ENCODE peak calls at places on chromosomes 3 and 15, in seven cellular contexts. R is AG09309, F is heart left ventricle, U is fibroblast of the aortic adventitia, N is HCT116, K is psoas muscle, H is progenitor cell of endocrine pancreas. A is an unnamed sample.

GRCh38 chr15:42394131-42394530 is 34.8 kb downstream of the CAPN3 start:
- DNase-seq in R (no peak), F (no peak), U (no peak), N (no peak), K (no peak), H (no peak), A (no peak)

GRCh38 chr3:108312656-108313055 is 16.3 kb downstream of the HHLA2 start:
- DNase-seq in R (peak; percentile 14), F (no peak), U (peak; percentile 45), N (no peak), K (no peak), H (no peak), A (no peak)

GRCh38 chr3:9600597-9600996 is 47.0 kb upstream of the LHFPL4 start:
- DNase-seq in R (no peak), F (peak; percentile 72), U (no peak), N (no peak), K (no peak), H (peak; percentile 10), A (peak; percentile 4)

GRCh38 chr3:172675371-172676193 is 35.3 kb downstream of the NCEH1 start:
- DNase-seq in R (no peak), F (no peak), U (peak; percentile 74), N (peak; percentile 26), K (no peak), H (no peak), A (peak; percentile 35)

GRCh38 chr15:62779041-62779810 is 263.3 kb upstream of the TPM1 start:
- DNase-seq in R (no peak), F (peak; percentile 58), U (peak; percentile 75), N (no peak), K (no peak), H (no peak), A (no peak)

GRCh38 chr3:160801386-160802118 is 45.5 kb downstream of the PPM1L start:
- DNase-seq in R (peak; percentile 32), F (peak; percentile 67), U (peak; percentile 21), N (no peak), K (peak; percentile 77), H (no peak), A (no peak)

GRCh38 chr3:160279657-160280056 is 54.4 kb downstream of the C3orf80 start:
- DNase-seq in R (no peak), F (no peak), U (no peak), N (no peak), K (no peak), H (no peak), A (no peak)

GRCh38 chr3:87426916-87427315 is 150.5 kb upstream of the POU1F1 start:
- DNase-seq in R (peak; percentile 10), F (no peak), U (peak; percentile 28), N (no peak), K (no peak), H (no peak), A (no peak)

GRCh38 chr15:28953573-28954195 is 67.9 kb downstream of the APBA2 start:
- DNase-seq in R (no peak), F (no peak), U (no peak), N (no peak), K (no peak), H (no peak), A (no peak)

GRCh38 chr15:95538693-95539092 is 791.8 kb upstream of the NR2F2 start:
- DNase-seq in R (no peak), F (no peak), U (no peak), N (no peak), K (no peak), H (no peak), A (no peak)

GRCh38 chr3:98012974-98013373 is 22.1 kb downstream of the GABRR3 start:
- DNase-seq in R (no peak), F (no peak), U (peak; percentile 35), N (no peak), K (no peak), H (no peak), A (no peak)

GRCh38 chr3:39097716-39098472 is 9.5 kb downstream of the GORASP1 start:
- DNase-seq in R (no peak), F (no peak), U (no peak), N (no peak), K (no peak), H (no peak), A (no peak)

GRCh38 chr3:157079677-157080369 is 80.1 kb downstream of the CCNL1 start:
- DNase-seq in R (no peak), F (no peak), U (peak; percentile 59), N (no peak), K (no peak), H (no peak), A (no peak)

GRCh38 chr3:46098319-46098761 is 71.1 kb upstream of the XCR1 start:
- DNase-seq in R (peak; percentile 54), F (peak; percentile 43), U (peak; percentile 82), N (no peak), K (peak; percentile 59), H (no peak), A (no peak)

GRCh38 chr3:70816346-70816745 is 503.9 kb upstream of the MDFIC2 start:
- DNase-seq in R (no peak), F (no peak), U (no peak), N (no peak), K (no peak), H (no peak), A (no peak)

GRCh38 chr3:18556503-18556902 is 131.4 kb upstream of the SATB1 start:
- DNase-seq in R (peak; percentile 10), F (no peak), U (no peak), N (no peak), K (no peak), H (no peak), A (no peak)

GRCh38 chr15:87354661-87355410 is 901.7 kb downstream of the NTRK3 start:
- DNase-seq in R (peak; percentile 52), F (no peak), U (peak; percentile 95), N (no peak), K (no peak), H (no peak), A (no peak)

GRCh38 chr3:126934149-126934548 is 48.8 kb upstream of the PLXNA1 start:
- DNase-seq in R (no peak), F (no peak), U (peak; percentile 51), N (no peak), K (no peak), H (no peak), A (no peak)

GRCh38 chr3:170869240-170869592 is 779 bp downstream of the RPL22L1 start:
- DNase-seq in R (no peak), F (no peak), U (no peak), N (no peak), K (no peak), H (no peak), A (no peak)

GRCh38 chr3:180306691-180307090 is 270.0 kb upstream of the PEX5L start:
- DNase-seq in R (no peak), F (no peak), U (peak; percentile 48), N (no peak), K (no peak), H (no peak), A (no peak)

GRCh38 chr3:141399200-141399599 is 30.9 kb downstream of the ZBTB38 start:
- DNase-seq in R (no peak), F (no peak), U (peak; percentile 26), N (no peak), K (no peak), H (no peak), A (no peak)

GRCh38 chr3:101638262-101638745 is 38.6 kb downstream of the ZBTB11 start:
- DNase-seq in R (no peak), F (no peak), U (no peak), N (no peak), K (no peak), H (no peak), A (no peak)
- TF ChIP-seq CTCF in R (peak; percentile 13), F (no peak), U (no peak), N (no peak), K (no peak), H (peak; percentile 14), A (no peak)

GRCh38 chr15:32729700-32730099 is 11.9 kb downstream of the GREM1 start:
- DNase-seq in R (no peak), F (no peak), U (no peak), N (no peak), K (no peak), H (no peak), A (no peak)
- TF ChIP-seq CTCF in R (no peak), F (no peak), U (no peak), N (no peak), K (no peak), H (no peak), A (no peak)

DNA sequence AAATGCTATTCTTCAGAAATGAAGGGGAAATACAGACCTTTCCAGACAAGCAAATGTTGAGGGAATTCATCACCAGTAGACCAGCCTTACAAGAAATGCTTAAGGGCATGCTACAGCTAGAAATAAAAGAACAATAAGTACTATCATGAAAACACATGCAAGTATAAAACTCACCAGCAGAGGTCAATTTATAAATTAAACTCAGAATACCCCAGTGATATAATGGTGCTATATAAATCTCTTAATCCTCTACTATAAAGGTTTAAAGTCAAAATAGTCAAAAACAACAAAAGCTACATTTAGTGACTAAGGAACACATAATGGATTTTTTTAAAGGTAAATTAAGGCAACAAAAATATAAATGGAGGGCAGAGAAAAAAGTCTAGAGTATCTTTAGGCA is 142.5 kb downstream of the CPNE4 start:
- DNase-seq in R (no peak), F (no peak), U (peak; percentile 9), N (no peak), K (no peak), H (no peak), A (no peak)
- TF ChIP-seq CTCF in R (no peak), F (no peak), U (no peak), N (no peak), K (no peak), H (no peak), A (peak; percentile 41)

GRCh38 chr3:176814252-176814651 is 383.0 kb downstream of the TBL1XR1 start:
- DNase-seq in R (no peak), F (peak; percentile 65), U (peak; percentile 5), N (peak; percentile 54), K (peak; percentile 59), H (peak; percentile 41), A (peak; percentile 83)
- TF ChIP-seq CTCF in R (peak; percentile 76), F (peak; percentile 66), U (peak; percentile 49), N (peak; percentile 37), K (peak; percentile 46), H (peak; percentile 67), A (peak; percentile 37)

DNA sequence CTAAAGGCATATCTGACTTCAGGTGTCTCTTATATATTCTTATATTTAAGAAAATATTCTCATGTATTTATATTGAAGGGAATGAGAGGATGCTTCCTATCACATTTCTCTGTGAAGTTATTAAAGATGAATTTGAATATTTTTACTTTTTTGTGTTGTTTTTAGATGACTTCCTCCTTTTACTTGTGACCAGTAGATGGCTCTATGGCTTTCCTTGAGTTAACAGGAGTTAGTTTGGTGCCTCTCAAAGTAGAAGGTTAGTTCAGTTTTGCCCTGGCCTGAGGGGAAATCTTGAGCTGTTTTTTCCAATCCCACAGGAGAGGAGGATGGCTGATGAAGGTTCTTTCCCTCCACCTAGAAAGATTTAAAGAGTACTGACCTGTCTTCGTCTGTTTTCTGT is 80.7 kb downstream of the SQOR start:
- DNase-seq in R (no peak), F (no peak), U (peak; percentile 30), N (no peak), K (no peak), H (no peak), A (no peak)
- TF ChIP-seq CTCF in R (peak; percentile 44), F (peak; percentile 46), U (peak; percentile 59), N (no peak), K (no peak), H (peak; percentile 45), A (no peak)

A was measured in endothelial cell.